ENCODE peak calls at places on chromosomes 5 and 9, in six cellular contexts. Z is bronchial epithelial cell, L is cardiac fibroblast, C is D721Med, T is activated B cell treated with CpG ODN at 0.5 μM for 24 hours, U is uterus. F is an unnamed sample.

GRCh38 chr5:133589286-133589685 is 23.1 kb downstream of the FSTL4 start:
- DNase-seq in Z (no peak), L (no peak), C (no peak), T (no peak), U (no peak), F (no peak)

GRCh38 chr5:72817076-72817476 is 615 bp downstream of the TNPO1 start:
- DNase-seq in Z (peak; percentile 49), L (peak; percentile 74), C (no peak), T (no peak), U (peak; percentile 46), F (no peak)

GRCh38 chr9:116191757-116192415 is 38.3 kb downstream of the PAPPA start:
- DNase-seq in Z (no peak), L (no peak), C (no peak), T (no peak), U (no peak), F (no peak)

GRCh38 chr5:37835400-37835973 is 4.4 kb downstream of the GDNF start:
- DNase-seq in Z (no peak), L (peak; percentile 23), C (no peak), T (no peak), U (no peak), F (no peak)

GRCh38 chr5:72138943-72139467 is 31.7 kb downstream of the MAP1B start:
- DNase-seq in Z (peak; percentile 93), L (peak; percentile 97), C (no peak), T (no peak), U (no peak), F (no peak)

GRCh38 chr9:109496126-109496707 is 1.9 kb downstream of the PTPN3 start:
- DNase-seq in Z (no peak), L (no peak), C (no peak), T (no peak), U (no peak), F (no peak)

GRCh38 chr5:125316913-125317545 is 570.6 kb upstream of the ZNF608 start:
- DNase-seq in Z (no peak), L (no peak), C (no peak), T (no peak), U (no peak), F (no peak)

GRCh38 chr9:127142291-127142690 is 19.9 kb upstream of the ANGPTL2 start:
- DNase-seq in Z (no peak), L (no peak), C (no peak), T (no peak), U (peak; percentile 10), F (no peak)

GRCh38 chr5:85017271-85017670 is 632.6 kb upstream of the EDIL3 start:
- DNase-seq in Z (no peak), L (no peak), C (no peak), T (no peak), U (no peak), F (no peak)

GRCh38 chr5:33994845-33995244 is 10.4 kb upstream of the SLC45A2 start:
- DNase-seq in Z (peak; percentile 35), L (peak; percentile 68), C (no peak), T (no peak), U (no peak), F (no peak)

GRCh38 chr9:97617939-97618416 is 15.2 kb downstream of the TSTD2 start:
- DNase-seq in Z (no peak), L (no peak), C (no peak), T (no peak), U (no peak), F (no peak)

GRCh38 chr9:101509572-101509971 is 24.1 kb upstream of the RNF20 start:
- DNase-seq in Z (no peak), L (no peak), C (no peak), T (no peak), U (no peak), F (no peak)

GRCh38 chr9:129336601-129337286 is 158.7 kb upstream of the IER5L start:
- DNase-seq in Z (no peak), L (peak; percentile 39), C (no peak), T (peak; percentile 33), U (peak; percentile 56), F (no peak)

GRCh38 chr9:14062449-14063187 is 251.3 kb downstream of the NFIB start:
- DNase-seq in Z (peak; percentile 98), L (peak; percentile 74), C (no peak), T (no peak), U (no peak), F (no peak)

GRCh38 chr9:27442464-27442863 is 81.6 kb upstream of the IFNK start:
- DNase-seq in Z (no peak), L (no peak), C (no peak), T (no peak), U (no peak), F (no peak)

GRCh38 chr9:132141364-132141947 is 20.4 kb upstream of the NTNG2 start:
- DNase-seq in Z (no peak), L (no peak), C (no peak), T (no peak), U (no peak), F (no peak)

GRCh38 chr9:8351431-8351830 is 551.9 kb upstream of the DMAC1 start:
- DNase-seq in Z (no peak), L (no peak), C (no peak), T (no peak), U (no peak), F (no peak)

GRCh38 chr5:114477816-114478330 is 116.0 kb downstream of the KCNN2 start:
- DNase-seq in Z (no peak), L (no peak), C (no peak), T (no peak), U (no peak), F (no peak)

GRCh38 chr5:29498412-29498811 is 1695.1 kb upstream of the CDH6 start:
- DNase-seq in Z (no peak), L (no peak), C (no peak), T (no peak), U (no peak), F (no peak)

GRCh38 chr5:6714221-6715041 is 1.2 kb downstream of the TENT4A start:
- DNase-seq in Z (no peak), L (no peak), C (no peak), T (peak; percentile 41), U (no peak), F (no peak)

GRCh38 chr9:134699343-134699740 is 57.7 kb downstream of the COL5A1 start:
- DNase-seq in Z (no peak), L (peak; percentile 35), C (no peak), T (no peak), U (no peak), F (no peak)

DNA sequence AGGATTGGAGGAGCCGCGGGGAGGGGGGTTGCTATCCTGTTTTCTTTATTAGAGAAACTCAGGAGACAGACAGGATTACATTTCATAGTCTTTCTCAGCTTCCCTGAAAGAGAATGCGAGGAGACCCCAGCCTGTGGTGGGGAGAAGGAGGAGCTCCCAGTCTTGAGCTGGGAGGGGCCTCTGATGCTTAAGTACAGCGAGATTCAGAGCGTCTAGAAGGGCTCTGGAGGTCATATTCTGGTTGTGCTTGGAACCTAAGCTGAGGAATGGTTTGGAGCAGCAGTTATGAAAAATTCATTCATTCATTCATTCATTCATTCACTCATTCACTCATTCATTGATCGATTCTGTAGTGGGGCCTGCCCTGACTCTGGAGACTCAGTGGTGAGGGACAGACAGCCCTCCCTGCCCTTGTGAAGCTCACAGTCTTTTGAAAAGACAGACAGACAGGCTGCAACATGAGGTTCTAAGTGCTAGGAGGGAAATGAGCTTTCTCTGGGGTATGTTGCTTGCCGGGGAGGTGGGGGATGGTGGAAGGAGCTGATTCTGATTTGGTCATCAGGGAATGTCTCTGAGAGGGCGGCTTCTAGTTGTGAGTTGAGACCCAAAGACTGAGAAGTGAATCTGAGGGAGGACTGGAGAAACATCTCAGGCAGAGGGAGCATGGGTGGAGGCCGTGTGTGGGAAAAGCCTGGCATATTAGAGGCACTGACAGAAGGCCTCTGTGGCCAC is 2.5 kb upstream of the SPRY4 start:
- DNase-seq in Z (peak; percentile 76), L (peak; percentile 86), C (no peak), T (no peak), U (no peak), F (no peak)
- TF ChIP-seq CTCF in Z (no peak), L (peak; percentile 9), C (no peak), T (no peak), U (no peak), F (no peak)

GRCh38 chr9:32455738-32456137 is 70.3 kb downstream of the RIGI start:
- DNase-seq in Z (no peak), L (peak; percentile 35), C (no peak), T (no peak), U (no peak), F (no peak)

GRCh38 chr9:32454280-32454679 is 69.8 kb downstream of the ACO1 start:
- DNase-seq in Z (no peak), L (no peak), C (no peak), T (no peak), U (no peak), F (no peak)

DNA sequence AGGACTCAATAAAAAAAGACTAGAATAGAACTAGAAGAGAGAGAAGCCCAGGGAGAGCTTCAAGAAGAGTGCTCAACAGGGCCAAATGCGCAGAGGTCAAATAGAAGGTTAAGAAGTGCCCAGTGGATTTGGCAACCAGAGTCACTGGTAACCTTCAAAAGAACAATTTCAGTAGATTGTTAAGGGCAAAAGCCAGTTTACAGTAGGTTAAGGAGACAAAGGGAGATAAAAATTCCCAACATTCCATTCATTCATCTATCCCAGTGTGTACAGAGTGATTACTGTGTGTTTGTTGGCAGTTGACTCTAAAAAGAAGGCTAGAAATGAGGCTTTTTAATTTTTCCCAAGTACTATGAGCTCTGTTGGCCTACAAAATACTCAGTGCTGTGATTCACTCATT is 69.4 kb downstream of the RIGI start:
- DNase-seq in Z (no peak), L (no peak), C (no peak), T (no peak), U (no peak), F (no peak)
- TF ChIP-seq CTCF in Z (no peak), L (no peak), C (no peak), T (no peak), U (no peak), F (no peak)

DNA sequence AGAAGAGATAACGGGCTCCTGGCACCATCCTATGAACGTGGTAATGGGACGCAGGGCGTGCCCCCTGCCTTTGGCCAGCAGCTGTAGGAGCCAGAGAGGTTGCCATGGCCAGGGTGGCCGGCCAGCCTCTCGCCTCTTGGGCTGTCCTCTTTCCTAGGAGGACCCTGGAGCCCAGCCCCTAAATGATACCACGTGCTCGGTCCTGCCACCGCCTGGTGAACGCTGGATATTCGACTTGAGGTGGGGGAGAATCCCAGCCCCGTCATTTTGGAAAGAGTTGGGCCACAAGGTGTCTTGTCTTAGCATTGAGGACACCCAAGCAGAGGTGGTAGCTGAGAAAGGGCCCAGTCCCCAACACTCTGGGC is 391 bp upstream of the NRG2 start:
- DNase-seq in Z (no peak), L (no peak), C (no peak), T (no peak), U (no peak), F (no peak)
- TF ChIP-seq CTCF in Z (no peak), L (no peak), C (peak; percentile 10), T (no peak), U (no peak), F (no peak)

GRCh38 chr9:23702311-23702922 is 123.6 kb downstream of the ELAVL2 start:
- DNase-seq in Z (peak; percentile 60), L (no peak), C (no peak), T (no peak), U (no peak), F (no peak)
- TF ChIP-seq CTCF in Z (peak; percentile 16), L (no peak), C (peak; percentile 23), T (no peak), U (no peak), F (no peak)

F was measured in progenitor cell of endocrine pancreas.